ENCODE peak calls at places on chromosomes 7 and 10, in four cellular contexts. K, B, W and P are unnamed samples. For H3K36me3, the result is how much of the 10 kb centered on the place peaks cover.

GRCh38 chr7:14293434-14293833 is 304.0 kb upstream of the ETV1 start:
- DNase-seq in K (no peak), B (no peak), W (no peak), P (no peak)

GRCh38 chr10:70664702-70665195 is 7.6 kb upstream of the ADAMTS14 start:
- DNase-seq in K (peak), W (no peak), B (peak), P (peak)

GRCh38 chr7:93890464-93891068 is at the start of gene TFPI2:
- DNase-seq in B (peak), W (no peak), K (peak), P (peak)

GRCh38 chr10:69344591-69345244 is 66.4 kb downstream of the HK1 start:
- DNase-seq in W (no peak), K (no peak), B (no peak), P (no peak)

GRCh38 chr7:12564996-12565764 is 5.3 kb upstream of the SCIN start:
- DNase-seq in W (no peak), B (no peak), K (no peak), P (peak)

GRCh38 chr7:99539213-99539811 is 12.6 kb downstream of the FAM200A start:
- DNase-seq in K (no peak), B (no peak), W (no peak), P (no peak)

GRCh38 chr7:111746950-111747349 is 184.7 kb upstream of the IMMP2L start:
- DNase-seq in W (no peak), K (no peak), B (no peak), P (no peak)

GRCh38 chr7:4612939-4613841 is 68.9 kb upstream of the FOXK1 start:
- DNase-seq in B (peak), W (no peak), K (peak), P (peak)

GRCh38 chr10:3465406-3465891 is 292.9 kb upstream of the PITRM1 start:
- DNase-seq in K (no peak), B (no peak), W (no peak), P (no peak)

GRCh38 chr7:4725014-4725951 is 43.2 kb downstream of the FOXK1 start:
- DNase-seq in K (peak), W (peak), B (peak), P (peak)

GRCh38 chr7:90402785-90403173 is 482 bp upstream of the CLDN12 start:
- DNase-seq in K (no peak), B (no peak), W (no peak), P (no peak)

GRCh38 chr7:90407484-90407821 is 4.2 kb downstream of the CLDN12 start:
- DNase-seq in K (no peak), B (no peak), W (no peak), P (no peak)

GRCh38 chr7:90403174-90404113 is at the start of gene CLDN12:
- DNase-seq in K (peak), B (peak), W (peak), P (peak)

GRCh38 chr7:90401989-90402388 is 1.3 kb upstream of the CLDN12 start:
- DNase-seq in B (peak), W (no peak), K (peak), P (no peak)

DNA sequence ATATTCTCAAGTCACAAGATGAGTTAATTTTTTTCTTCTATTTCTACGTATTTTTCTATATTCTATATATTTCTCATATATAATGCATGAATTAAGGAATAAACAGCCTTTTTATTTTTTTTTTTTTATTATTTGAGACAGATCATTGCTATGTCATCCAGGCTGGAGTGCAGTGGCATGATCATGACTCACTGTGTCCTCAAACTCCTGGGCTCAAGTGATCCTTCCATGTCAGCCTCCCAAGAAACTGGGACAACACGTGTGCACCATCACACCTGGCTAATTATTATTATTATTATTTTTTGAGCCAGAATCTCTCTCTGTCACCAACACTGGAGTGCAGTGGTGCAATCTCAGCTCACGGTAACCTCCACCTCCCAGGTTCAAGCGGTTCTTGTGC is 1.5 kb downstream of the CLDN12 start:
- DNase-seq in K (no peak), W (no peak), B (no peak), P (no peak)
- H3K9ac ChIP-seq in K (no peak), W (no peak), B (peak), P (peak)

DNA sequence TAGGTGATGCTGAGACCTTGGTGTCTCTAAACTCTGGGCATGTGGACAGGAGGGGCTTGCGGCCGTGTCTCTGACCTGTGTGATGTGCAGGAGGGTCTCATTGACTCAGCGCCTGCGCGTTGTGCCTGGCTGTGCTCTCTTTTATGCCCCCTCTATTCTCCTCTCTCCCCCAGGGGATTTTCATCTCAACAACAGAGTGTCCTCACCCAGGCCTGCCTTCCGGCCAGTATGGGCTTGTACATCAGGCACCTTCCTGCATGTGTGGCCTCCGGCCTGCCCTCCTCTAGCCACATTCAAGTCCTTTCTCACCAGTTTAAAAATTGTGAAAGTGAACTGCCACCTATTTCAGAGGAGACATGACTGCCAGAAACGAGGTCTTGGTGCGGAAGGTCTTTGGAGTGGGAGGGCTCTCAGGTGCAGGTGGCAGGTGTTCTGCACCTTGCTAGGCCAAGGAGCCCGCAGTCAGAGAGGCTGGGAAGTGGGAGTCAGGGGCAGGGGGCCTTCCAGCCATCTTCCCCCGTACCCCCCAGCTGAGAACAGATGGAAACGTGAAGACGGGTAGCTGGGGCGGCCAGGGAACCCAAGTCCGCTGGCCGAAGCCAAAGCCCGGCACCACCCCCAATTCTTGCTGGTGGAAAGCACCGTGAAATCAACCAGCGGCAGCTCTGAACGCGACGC is 531 bp upstream of the INTS15 start:
- DNase-seq in K (no peak), B (no peak), W (no peak), P (no peak)
- H3K4me3 ChIP-seq in K (no peak), B (peak), W (peak), P (peak)

GRCh38 chr10:128121750-128122412 is 4.3 kb downstream of the MKI67 start:
- DNase-seq in K (no peak), B (no peak), W (no peak), P (no peak)

GRCh38 chr10:128123853-128124252 is 2.4 kb downstream of the MKI67 start:
- DNase-seq in W (no peak), K (no peak), B (no peak), P (no peak)

GRCh38 chr10:128125944-128126764 is at the start of gene MKI67:
- DNase-seq in K (peak), W (peak), B (peak), P (peak)

GRCh38 chr10:128125416-128125943 is 743 bp downstream of the MKI67 start:
- DNase-seq in K (no peak), B (peak), W (peak), P (peak)

DNA sequence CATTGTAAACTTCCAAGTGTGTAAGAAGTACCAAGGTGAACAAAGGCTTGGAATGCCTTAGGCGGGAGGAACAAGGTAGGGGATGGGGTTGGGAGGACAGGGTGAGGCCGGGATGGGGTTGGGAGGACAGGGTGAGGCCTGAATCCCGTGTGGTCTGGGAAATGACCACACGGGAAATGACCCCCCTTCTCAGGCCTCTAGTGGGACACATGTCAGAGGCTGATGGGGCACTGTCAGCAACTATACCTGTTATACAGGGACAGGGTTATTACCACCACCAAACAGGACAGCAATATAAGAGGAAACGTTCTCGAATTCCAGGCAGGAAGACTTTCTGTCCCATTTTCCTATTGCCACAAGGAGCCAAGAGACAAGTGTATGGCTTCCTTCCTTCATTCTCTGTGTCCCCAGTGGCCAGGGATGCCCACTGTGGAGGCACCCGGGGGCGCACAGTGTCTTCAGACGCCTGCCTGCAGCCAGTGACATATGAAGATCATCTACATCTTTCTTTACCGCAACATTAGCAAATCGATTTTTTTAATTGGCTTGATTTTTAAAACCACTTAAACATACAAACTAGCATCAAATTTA is 1.3 kb downstream of the MKI67 start:
- DNase-seq in W (peak), B (peak), K (no peak), P (no peak)
- H3K36me3 ChIP-seq in W (under half), B (under half), K (under half), P (under half)

GRCh38 chr10:103479135-103479534 is at the start of gene CALHM3:
- DNase-seq in W (no peak), B (no peak), K (no peak), P (peak)
- H3K9ac ChIP-seq in W (no peak), B (no peak), K (no peak), P (no peak)

DNA sequence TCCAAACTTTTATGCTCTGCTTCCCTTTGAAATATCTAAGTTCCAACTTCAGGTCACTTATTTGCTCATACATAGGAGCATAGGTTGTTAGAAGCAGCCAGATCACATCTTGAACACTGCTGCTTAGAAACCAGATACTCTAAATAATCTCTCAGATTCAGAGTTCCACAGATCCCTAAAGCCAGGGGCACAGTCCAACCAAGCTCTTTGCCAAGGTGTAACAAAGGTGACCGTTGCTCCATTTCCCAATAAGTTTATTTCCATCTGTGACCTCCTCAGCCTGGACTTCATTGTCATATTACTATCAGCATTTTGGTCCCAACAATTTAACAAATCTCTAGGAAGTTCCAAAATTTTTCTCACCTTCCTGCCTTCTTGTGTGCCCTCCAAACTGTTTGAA is 52.8 kb downstream of the TRIM24 start:
- DNase-seq in W (no peak), B (no peak), K (no peak), P (no peak)
- H3K4me3 ChIP-seq in W (no peak), B (no peak), K (no peak), P (no peak)

DNA sequence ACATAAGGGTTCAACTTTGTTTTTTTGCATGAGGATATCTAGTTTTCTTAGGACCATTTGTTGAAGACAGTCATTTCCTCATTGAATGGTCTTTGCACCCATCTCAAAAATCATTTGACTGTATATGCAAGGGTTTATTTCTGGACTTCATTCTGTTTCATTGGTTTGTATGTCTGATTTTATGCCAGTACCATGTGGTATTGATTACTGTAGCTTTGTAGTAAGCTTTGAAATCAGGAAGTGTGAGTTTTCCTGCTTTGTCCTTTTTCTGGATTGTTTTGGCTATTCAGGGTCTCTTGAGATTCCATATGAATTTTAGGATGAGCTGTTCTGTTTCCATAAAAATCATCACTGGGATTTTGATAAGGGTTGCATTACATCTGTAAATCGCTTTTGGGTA is 63.9 kb downstream of the SND1 start:
- DNase-seq in B (no peak), W (no peak), K (no peak), P (peak)
- H3K36me3 ChIP-seq in B (half or more), W (under half), K (under half), P (under half)

DNA sequence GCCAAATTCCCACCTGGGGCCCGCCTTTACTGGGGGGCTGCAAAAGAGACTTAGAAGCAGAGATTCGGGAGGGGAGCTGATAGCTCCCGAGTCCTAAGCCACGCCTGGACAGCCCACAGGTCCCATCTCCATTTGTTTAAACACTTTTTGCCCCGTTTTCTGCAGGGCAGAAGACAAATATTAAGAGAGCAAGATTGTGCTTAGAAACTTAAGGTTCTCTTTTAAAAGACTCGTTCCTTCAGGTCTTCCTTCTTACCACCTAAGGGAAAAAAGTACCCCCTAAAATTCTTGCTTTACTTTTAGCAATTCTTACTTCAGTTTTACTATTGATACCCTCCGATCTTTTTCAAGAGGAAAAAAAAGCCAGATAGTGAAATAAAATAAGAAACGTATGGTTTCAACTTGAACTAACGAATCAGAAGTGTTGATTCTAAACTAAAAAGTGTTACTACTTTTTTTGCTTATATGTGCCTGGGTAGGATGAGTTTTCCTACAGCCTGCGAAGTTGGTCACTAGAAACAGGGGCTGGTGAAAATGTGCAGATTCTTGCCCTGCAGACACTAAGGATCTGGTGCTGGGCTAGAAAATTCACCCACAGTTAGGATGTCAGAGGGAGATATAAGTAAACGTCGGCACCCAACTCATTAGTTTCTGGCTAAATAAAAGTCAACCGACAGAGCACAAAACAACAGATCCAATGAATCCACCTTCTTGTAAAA is 298.8 kb upstream of the NFE2L3 start:
- DNase-seq in W (no peak), K (no peak), B (no peak), P (no peak)
- H3K9ac ChIP-seq in W (no peak), K (no peak), B (no peak), P (peak)